ENCODE peak calls at places on chromosomes 12 and 14, in eight cellular contexts. Z is transverse colon, T is breast epithelium, O is body of pancreas, I is endothelial cell of umbilical vein, F is esophagus squamous epithelium, Q is IMR-90, N is ovary. B is an unnamed sample.

GRCh38 chr14:57061009-57061711 is 207.5 kb downstream of the EXOC5 start:
- DNase-seq in I (no peak), T (no peak), F (no peak), Z (no peak), Q (no peak), O (no peak), N (no peak), B (no peak)

GRCh38 chr12:69647178-69647577 is 36.5 kb upstream of the LRRC10 start:
- DNase-seq in Q (no peak), T (no peak), I (no peak), N (no peak), Z (no peak), F (no peak), O (no peak), B (no peak)

GRCh38 chr12:18752280-18752920 is 14.5 kb downstream of the CAPZA3 start:
- DNase-seq in O (peak; percentile 11), F (no peak), Q (peak; percentile 95), T (no peak), I (no peak), N (no peak), Z (no peak), B (no peak)

GRCh38 chr12:120264511-120265202 is 873 bp downstream of the PXN start:
- DNase-seq in F (no peak), N (no peak), Z (no peak), I (no peak), T (peak; percentile 86), O (peak; percentile 33), Q (no peak), B (no peak)

GRCh38 chr12:19710811-19711793 is 271.8 kb downstream of the AEBP2 start:
- DNase-seq in I (no peak), O (peak; percentile 48), Z (no peak), T (no peak), Q (no peak), F (no peak), N (no peak), B (no peak)

GRCh38 chr12:11978985-11979384 is 91.8 kb upstream of the BCL2L14 start:
- DNase-seq in N (no peak), Q (peak; percentile 28), I (no peak), Z (no peak), O (no peak), T (no peak), F (no peak), B (no peak)

GRCh38 chr14:78399316-78399889 is 229.2 kb downstream of the NRXN3 start:
- DNase-seq in F (no peak), N (no peak), O (peak; percentile 10), I (no peak), Z (no peak), Q (no peak), T (no peak), B (no peak)

GRCh38 chr12:94109154-94109553 is 39.2 kb upstream of the PLXNC1 start:
- DNase-seq in F (no peak), Q (peak; percentile 71), Z (no peak), O (no peak), N (no peak), T (no peak), I (no peak), B (no peak)

GRCh38 chr14:103727313-103728000 is 11.8 kb downstream of the ZFYVE21 start:
- DNase-seq in F (no peak), N (peak; percentile 37), Z (peak; percentile 63), O (peak; percentile 61), I (no peak), Q (no peak), T (no peak), B (no peak)

GRCh38 chr14:104118006-104118844 is 20.2 kb upstream of the KIF26A start:
- DNase-seq in Z (peak; percentile 33), N (no peak), T (no peak), F (no peak), O (peak; percentile 2), Q (no peak), I (no peak), B (peak; percentile 32)

GRCh38 chr12:109883429-109883828 is 3.1 kb upstream of the GLTP start:
- DNase-seq in Q (no peak), Z (no peak), N (no peak), I (no peak), F (no peak), O (no peak), T (no peak), B (peak; percentile 58)

GRCh38 chr12:119594399-119594730 is 791 bp downstream of the TMEM233 start:
- DNase-seq in Z (no peak), Q (no peak), N (no peak), I (no peak), F (no peak), O (no peak), T (no peak), B (no peak)

GRCh38 chr12:122726056-122726558 is 4.5 kb downstream of the HCAR1 start:
- DNase-seq in Q (no peak), F (no peak), Z (no peak), O (no peak), N (no peak), T (peak; percentile 40), I (peak; percentile 75), B (peak; percentile 34)

GRCh38 chr12:95623554-95624170 is 72.4 kb upstream of the USP44 start:
- DNase-seq in F (no peak), T (peak; percentile 73), Z (peak; percentile 72), Q (peak; percentile 89), N (peak; percentile 81), O (peak; percentile 76), I (peak; percentile 88), B (peak; percentile 76)

GRCh38 chr12:70309348-70309747 is 56.7 kb upstream of the KCNMB4 start:
- DNase-seq in T (no peak), O (no peak), I (no peak), Z (no peak), Q (peak; percentile 3), N (no peak), F (no peak), B (no peak)

GRCh38 chr14:34465069-34465859 is 3.2 kb upstream of the SPTSSA start:
- DNase-seq in Q (peak; percentile 33), T (peak; percentile 7), I (peak; percentile 50), O (no peak), F (no peak), Z (no peak), N (no peak), B (no peak)

GRCh38 chr12:107590369-107591094 is 95.1 kb upstream of the PWP1 start:
- DNase-seq in F (no peak), Z (no peak), N (no peak), I (no peak), O (no peak), T (no peak), Q (no peak), B (no peak)

GRCh38 chr12:74689071-74689655 is 151.5 kb downstream of the ATXN7L3B start:
- DNase-seq in T (no peak), O (no peak), N (no peak), I (peak; percentile 49), Z (no peak), Q (peak; percentile 69), F (no peak), B (no peak)

GRCh38 chr12:41108032-41108431 is 80.1 kb upstream of the PDZRN4 start:
- DNase-seq in O (no peak), Q (no peak), N (no peak), F (no peak), I (no peak), T (no peak), Z (no peak), B (no peak)

DNA sequence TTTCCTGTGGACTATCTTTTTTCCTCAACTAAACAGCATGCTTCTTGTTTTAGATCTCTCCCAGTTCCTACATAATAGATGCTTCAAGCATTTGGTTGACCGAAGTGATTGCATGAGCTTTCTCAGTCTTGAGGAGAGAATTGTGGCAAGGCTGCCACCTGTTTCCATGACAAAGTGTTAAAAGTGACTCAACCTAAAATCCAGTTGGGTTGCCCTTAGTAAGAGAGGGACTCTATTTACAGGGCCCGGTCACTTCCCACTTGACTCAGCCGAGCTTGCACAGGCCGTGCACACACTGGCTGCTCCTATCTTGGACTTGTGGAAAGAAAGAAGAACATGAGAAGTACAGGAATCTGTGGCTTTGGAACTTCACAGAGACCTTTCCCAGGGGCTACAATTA is 2.1 kb upstream of the B4GALNT3 start:
- DNase-seq in O (no peak), N (no peak), F (no peak), T (no peak), Q (no peak), I (no peak), Z (no peak), B (no peak)
- H3K27me3 ChIP-seq in O (no peaks in the 10 kb centered on the region), N (no peaks in the 10 kb centered on the region), F (no peaks in the 10 kb centered on the region), T (no peaks in the 10 kb centered on the region), Q (peaks cover 74% of the 10 kb centered on the region), I (peaks cover 55% of the 10 kb centered on the region), Z (peaks cover 42% of the 10 kb centered on the region), B (no peaks in the 10 kb centered on the region)

DNA sequence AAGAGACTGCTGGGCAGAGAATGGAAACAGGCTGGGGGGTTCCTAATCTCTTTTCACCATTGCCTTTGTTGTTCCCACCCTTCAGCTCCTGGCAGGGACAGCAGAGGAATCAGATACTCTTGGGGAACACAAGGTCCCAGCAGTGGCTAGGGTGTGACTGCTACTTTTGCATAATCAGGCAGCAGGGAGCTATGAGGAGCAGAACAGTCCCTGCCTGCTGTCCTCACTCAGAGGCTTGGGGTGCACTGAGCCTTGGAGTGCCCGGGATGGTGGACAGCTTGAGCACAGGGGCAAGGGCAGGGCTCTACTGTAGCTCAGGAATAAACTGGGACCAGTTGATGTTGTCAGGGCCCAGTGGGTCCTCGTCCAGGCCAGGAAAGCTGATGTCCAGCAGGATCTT is 1.5 kb upstream of the TEX52 start:
- DNase-seq in O (no peak), F (no peak), N (no peak), I (no peak), T (no peak), Q (no peak), Z (no peak), B (no peak)
- TF ChIP-seq POLR2A in O (no peak), F (no peak), N (no peak), I (no peak), T (no peak), Q (no peak), Z (no peak), B (no peak)

GRCh38 chr12:46222642-46223041 is 46.2 kb downstream of the SLC38A1 start:
- DNase-seq in Z (no peak), I (no peak), Q (no peak), F (no peak), T (no peak), N (no peak), O (no peak), B (no peak)
- H3K27ac ChIP-seq in Z (peak overlapping the region; percentile 73), I (no peak overlapping the region), Q (no peak overlapping the region), F (no peak overlapping the region), T (no peak overlapping the region), N (no peak overlapping the region), O (no peak overlapping the region), B (peak overlapping the region; percentile 44)

GRCh38 chr14:100881211-100882025 is 22.1 kb downstream of the RTL1 start:
- DNase-seq in I (no peak), Q (no peak), N (peak; percentile 39), T (no peak), F (no peak), Z (no peak), O (no peak), B (no peak)

GRCh38 chr14:100883789-100884101 is 19.8 kb downstream of the RTL1 start:
- DNase-seq in I (no peak), Z (no peak), T (no peak), O (no peak), N (no peak), Q (no peak), F (no peak), B (no peak)

GRCh38 chr14:100884456-100884855 is 19.1 kb downstream of the RTL1 start:
- DNase-seq in Q (no peak), T (no peak), N (peak; percentile 23), I (no peak), O (no peak), F (no peak), Z (no peak), B (no peak)

GRCh38 chr14:100882026-100882967 is 21.2 kb downstream of the RTL1 start:
- DNase-seq in Z (no peak), F (no peak), I (no peak), T (no peak), N (peak; percentile 41), Q (no peak), O (no peak), B (peak; percentile 34)

GRCh38 chr14:100882991-100883788 is 20.3 kb downstream of the RTL1 start:
- DNase-seq in T (no peak), F (no peak), N (peak; percentile 36), Q (no peak), O (no peak), Z (no peak), I (no peak), B (peak; percentile 23)
- H3K27me3 ChIP-seq in T (no peaks in the 10 kb centered on the region), F (no peaks in the 10 kb centered on the region), N (no peaks in the 10 kb centered on the region), Q (no peaks in the 10 kb centered on the region), O (no peaks in the 10 kb centered on the region), Z (peaks cover 4% of the 10 kb centered on the region), I (no peaks in the 10 kb centered on the region), B (no peaks in the 10 kb centered on the region)